ENCODE peak calls at places on chromosomes 12 and 14, in six cellular contexts. J, D, H, Q, T and F are unnamed samples.

GRCh38 chr12:90335561-90335960 is 619.4 kb downstream of the CCER1 start:
- DNase-seq in J (no peak), D (no peak), H (no peak), Q (no peak), T (no peak), F (no peak)

GRCh38 chr14:52860910-52861309 is 69.5 kb upstream of the GNPNAT1 start:
- DNase-seq in J (no peak), D (no peak), H (no peak), Q (no peak), T (no peak), F (no peak)

GRCh38 chr12:6226701-6227096 is 26.5 kb downstream of the CD9 start:
- DNase-seq in J (no peak), D (peak; percentile 79), H (no peak), Q (no peak), T (peak; percentile 77), F (no peak)

GRCh38 chr12:10069099-10069498 is 29.7 kb downstream of the CLEC1A start:
- DNase-seq in J (no peak), D (no peak), H (no peak), Q (peak; percentile 28), T (no peak), F (no peak)

GRCh38 chr12:93177208-93178153 is 200.2 kb upstream of the NUDT4 start:
- DNase-seq in J (no peak), D (no peak), H (no peak), Q (no peak), T (no peak), F (no peak)

GRCh38 chr12:42145197-42145549 is 499 bp upstream of the GXYLT1 start:
- DNase-seq in J (no peak), D (no peak), H (no peak), Q (peak; percentile 11), T (no peak), F (no peak)

GRCh38 chr12:44246481-44247105 is 410.7 kb downstream of the TMEM117 start:
- DNase-seq in J (no peak), D (no peak), H (no peak), Q (peak; percentile 23), T (no peak), F (no peak)

GRCh38 chr12:75878382-75878720 is 153.2 kb downstream of the PHLDA1 start:
- DNase-seq in J (no peak), D (no peak), H (no peak), Q (peak; percentile 93), T (no peak), F (no peak)

GRCh38 chr14:38108681-38109080 is 99.0 kb upstream of the SSTR1 start:
- DNase-seq in J (no peak), D (no peak), H (no peak), Q (peak; percentile 96), T (no peak), F (no peak)

GRCh38 chr12:87816186-87816585 is 213.0 kb downstream of the C12orf50 start:
- DNase-seq in J (no peak), D (no peak), H (no peak), Q (peak; percentile 43), T (no peak), F (no peak)

GRCh38 chr12:14974633-14975032 is 1.8 kb downstream of the PDE6H start:
- DNase-seq in J (no peak), D (no peak), H (no peak), Q (no peak), T (no peak), F (no peak)

GRCh38 chr12:112839386-112839972 is 47.9 kb downstream of the RPH3A start:
- DNase-seq in J (no peak), D (no peak), H (no peak), Q (peak; percentile 47), T (no peak), F (no peak)

GRCh38 chr12:85575115-85576096 is 260.8 kb downstream of the RASSF9 start:
- DNase-seq in J (no peak), D (peak; percentile 16), H (no peak), Q (peak; percentile 64), T (no peak), F (peak; percentile 77)

GRCh38 chr12:100733817-100734593 is 60.6 kb upstream of the ANO4 start:
- DNase-seq in J (no peak), D (no peak), H (no peak), Q (peak; percentile 60), T (no peak), F (peak; percentile 19)

GRCh38 chr14:28676481-28676880 is 90.1 kb upstream of the FOXG1 start:
- DNase-seq in J (no peak), D (no peak), H (no peak), Q (peak; percentile 6), T (no peak), F (no peak)

GRCh38 chr12:57368349-57369095 is 62.3 kb downstream of the R3HDM2 start:
- DNase-seq in J (no peak), D (no peak), H (no peak), Q (peak; percentile 4), T (no peak), F (no peak)

DNA sequence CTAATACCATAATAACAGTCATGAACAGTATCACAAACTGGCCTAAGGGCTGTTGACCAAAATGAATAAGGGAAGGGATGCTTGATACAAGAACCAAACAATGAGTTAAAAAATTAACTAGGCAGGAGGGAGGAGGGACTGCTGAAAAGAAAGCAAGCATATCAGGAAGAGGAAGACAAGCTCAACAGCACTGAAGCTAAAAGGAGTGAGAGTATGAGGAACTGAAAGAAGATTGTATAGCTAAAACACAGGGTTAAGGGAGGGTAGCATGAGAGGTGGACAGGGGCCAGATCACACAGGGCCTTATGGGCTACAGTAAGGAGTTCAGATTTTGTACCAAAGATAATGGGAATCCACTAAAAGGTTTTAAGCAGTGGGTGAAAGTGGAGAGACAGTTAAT is 34.1 kb downstream of the ITGA7 start:
- DNase-seq in J (no peak), D (no peak), H (no peak), Q (no peak), T (no peak), F (no peak)
- H3K27ac ChIP-seq in J (no peak overlapping the region), D (no peak overlapping the region), H (no peak overlapping the region), Q (no peak overlapping the region), T (no peak overlapping the region), F (no peak overlapping the region)

GRCh38 chr14:51847489-51847796 is 13.0 kb upstream of the GNG2 start:
- DNase-seq in J (no peak), D (no peak), H (no peak), Q (no peak), T (no peak), F (no peak)
- H3K27ac ChIP-seq in J (peak overlapping the region; percentile 82), D (no peak overlapping the region), H (no peak overlapping the region), Q (no peak overlapping the region), T (no peak overlapping the region), F (no peak overlapping the region)

GRCh38 chr14:91257328-91258020 is 13.0 kb upstream of the GPR68 start:
- DNase-seq in J (no peak), D (no peak), H (no peak), Q (no peak), T (no peak), F (peak; percentile 35)
- H3K27ac ChIP-seq in J (peak overlapping the region; percentile 19), D (no peak overlapping the region), H (no peak overlapping the region), Q (no peak overlapping the region), T (peak overlapping the region; percentile 52), F (peak overlapping the region; percentile 78)

DNA sequence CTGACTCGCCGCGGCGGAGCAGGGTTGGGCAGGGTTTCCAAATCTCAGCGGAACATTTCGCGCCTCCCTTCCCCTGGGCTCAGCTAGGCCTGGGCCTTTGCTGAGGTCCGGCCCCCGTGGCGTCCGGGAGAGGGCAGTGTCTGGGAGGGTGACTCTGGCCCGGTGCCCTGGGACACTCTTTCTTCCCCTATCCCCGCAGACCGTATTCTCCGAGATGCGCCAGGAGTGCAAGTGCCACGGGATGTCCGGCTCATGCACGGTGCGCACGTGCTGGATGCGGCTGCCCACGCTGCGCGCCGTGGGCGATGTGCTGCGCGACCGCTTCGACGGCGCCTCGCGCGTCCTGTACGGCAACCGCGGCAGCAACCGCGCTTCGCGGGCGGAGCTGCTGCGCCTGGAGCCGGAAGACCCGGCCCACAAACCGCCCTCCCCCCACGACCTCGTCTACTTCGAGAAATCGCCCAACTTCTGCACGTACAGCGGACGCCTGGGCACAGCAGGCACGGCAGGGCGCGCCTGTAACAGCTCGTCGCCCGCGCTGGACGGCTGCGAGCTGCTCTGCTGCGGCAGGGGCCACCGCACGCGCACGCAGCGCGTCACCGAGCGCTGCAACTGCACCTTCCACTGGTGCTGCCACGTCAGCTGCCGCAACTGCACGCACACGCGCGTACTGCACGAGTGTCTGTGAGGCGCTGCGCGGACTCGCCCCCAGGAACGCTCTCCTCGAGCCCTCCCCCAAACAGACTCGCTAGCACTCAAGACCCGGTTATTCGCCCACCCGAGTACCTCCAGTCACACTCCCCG is 3.0 kb downstream of the WNT1 start:
- DNase-seq in J (peak; percentile 78), D (no peak), H (no peak), Q (peak; percentile 29), T (no peak), F (no peak)
- H3K27ac ChIP-seq in J (no peak overlapping the region), D (no peak overlapping the region), H (no peak overlapping the region), Q (no peak overlapping the region), T (no peak overlapping the region), F (no peak overlapping the region)

DNA sequence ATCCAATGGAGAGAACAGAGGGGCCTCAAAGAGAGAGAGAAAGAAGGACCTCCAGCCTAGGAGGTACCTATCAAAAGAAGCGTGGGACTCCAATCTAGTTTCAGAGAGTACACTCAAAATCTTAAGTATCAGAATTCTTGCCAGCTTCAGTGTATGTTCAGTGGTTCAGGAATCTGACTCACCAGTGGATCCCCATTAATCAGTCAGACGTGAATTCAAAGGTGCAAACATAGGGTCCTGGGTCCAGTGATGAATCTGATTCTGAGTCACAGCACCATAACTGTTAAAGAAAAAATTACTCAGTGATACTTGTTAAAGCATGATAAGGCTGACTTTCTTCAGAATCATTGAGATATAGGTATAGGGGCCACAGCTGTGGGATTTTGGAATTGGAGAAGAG is 33.2 kb downstream of the ETNK1 start:
- DNase-seq in J (no peak), D (no peak), H (no peak), Q (peak; percentile 92), T (no peak), F (no peak)
- H3K27ac ChIP-seq in J (no peak overlapping the region), D (no peak overlapping the region), H (no peak overlapping the region), Q (no peak overlapping the region), T (no peak overlapping the region), F (no peak overlapping the region)

GRCh38 chr14:50116986-50117385 is 614 bp upstream of the VCPKMT start:
- DNase-seq in J (no peak), D (no peak), H (no peak), Q (no peak), T (no peak), F (no peak)
- H3K27ac ChIP-seq in J (peak overlapping the region; percentile 92), D (peak overlapping the region; percentile 92), H (peak overlapping the region; percentile 76), Q (no peak overlapping the region), T (peak overlapping the region; percentile 87), F (peak overlapping the region; percentile 55)

DNA sequence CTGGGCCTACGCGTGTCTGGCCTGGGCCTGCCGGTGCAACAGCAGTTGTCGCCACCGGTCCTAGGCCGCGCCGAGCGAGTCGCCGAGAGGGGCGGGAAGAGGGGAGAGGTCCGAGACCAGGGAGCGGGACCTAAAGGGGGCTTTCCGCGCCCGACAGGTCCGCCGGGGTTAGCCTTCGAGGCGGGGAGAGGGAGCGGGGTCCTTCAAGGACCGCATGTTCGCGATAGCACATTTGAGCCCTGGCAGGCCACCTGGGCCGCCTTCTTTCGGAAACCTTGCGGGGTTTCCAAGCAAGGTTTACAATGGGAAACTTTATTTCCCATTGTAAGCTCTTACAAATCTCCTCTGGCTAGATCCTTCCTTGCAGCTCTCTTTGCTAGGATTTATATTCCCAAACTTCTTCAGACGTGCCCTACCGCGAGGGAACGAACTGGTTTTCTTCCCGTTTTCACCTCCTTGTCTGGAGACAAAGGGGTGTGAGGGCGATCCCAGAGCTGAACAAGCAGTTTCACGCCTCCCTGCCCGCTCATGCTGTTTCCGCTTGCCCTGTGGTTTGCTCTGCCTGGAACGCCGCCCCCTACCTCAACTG is 6.8 kb downstream of the SIX6 start:
- DNase-seq in J (no peak), D (no peak), H (no peak), Q (no peak), T (peak; percentile 9), F (no peak)
- H3K27ac ChIP-seq in J (no peak overlapping the region), D (peak overlapping the region; percentile 32), H (no peak overlapping the region), Q (no peak overlapping the region), T (no peak overlapping the region), F (no peak overlapping the region)

GRCh38 chr14:101225729-101226152 is 322.2 kb upstream of the RTL1 start:
- DNase-seq in J (no peak), D (no peak), H (no peak), Q (no peak), T (no peak), F (no peak)
- H3K27ac ChIP-seq in J (no peak overlapping the region), D (no peak overlapping the region), H (no peak overlapping the region), Q (no peak overlapping the region), T (no peak overlapping the region), F (no peak overlapping the region)